ENCODE peak calls at places on chromosomes 11 and 22, in seven cellular contexts. N, K, T, Z, J, X and R are unnamed samples. For H3K4me1, the result is how much of the 10 kb centered on the place peaks cover.

GRCh38 chr22:33896154-33896800 is 24.0 kb downstream of the LARGE1 start:
- DNase-seq in N (no peak), T (no peak), J (no peak), X (no peak), K (no peak), Z (no peak), R (no peak)

GRCh38 chr11:66107600-66108151 is 37.6 kb downstream of the PACS1 start:
- DNase-seq in K (no peak), J (no peak), Z (no peak), T (no peak), X (no peak), N (peak), R (no peak)

GRCh38 chr11:122808494-122808893 is 29.8 kb upstream of the CRTAM start:
- DNase-seq in X (peak), K (peak), Z (no peak), J (no peak), N (peak), T (no peak), R (no peak)

GRCh38 chr11:1946812-1947480 is at the start of gene MRPL23:
- DNase-seq in Z (no peak), T (no peak), X (no peak), J (no peak), N (no peak), K (no peak), R (no peak)

GRCh38 chr11:128926437-128927107 is 16.1 kb downstream of the TP53AIP1 start:
- DNase-seq in T (no peak), N (no peak), J (no peak), K (no peak), Z (no peak), X (no peak), R (no peak)

GRCh38 chr11:93504110-93505095 is 38.8 kb downstream of the SMCO4 start:
- DNase-seq in K (no peak), N (no peak), J (no peak), T (no peak), Z (no peak), X (no peak), R (no peak)

GRCh38 chr11:9895016-9895415 is 231.1 kb downstream of the SWAP70 start:
- DNase-seq in N (no peak), K (peak), T (no peak), J (no peak), Z (no peak), X (peak), R (no peak)

GRCh38 chr11:74702383-74703007 is 28.7 kb downstream of the CHRDL2 start:
- DNase-seq in K (peak), T (peak), Z (peak), X (peak), N (peak), J (peak), R (peak)

GRCh38 chr22:26953380-26953807 is 296.0 kb downstream of the MIAT start:
- DNase-seq in J (peak), Z (no peak), N (no peak), K (no peak), T (peak), X (no peak), R (peak)

GRCh38 chr11:65718531-65718930 is 2.1 kb downstream of the RNASEH2C start:
- DNase-seq in T (no peak), K (no peak), Z (no peak), X (no peak), J (no peak), N (no peak), R (no peak)

GRCh38 chr11:1402776-1403620 is 13.3 kb downstream of the BRSK2 start:
- DNase-seq in J (no peak), X (no peak), N (no peak), T (no peak), Z (no peak), K (no peak), R (no peak)

GRCh38 chr22:41360126-41360525 is 21.6 kb upstream of the TEF start:
- DNase-seq in T (no peak), Z (no peak), N (no peak), K (no peak), X (no peak), J (peak), R (peak)

GRCh38 chr11:121664144-121664543 is 211.4 kb upstream of the SORL1-AS1 start:
- DNase-seq in X (no peak), J (no peak), N (no peak), T (no peak), K (no peak), Z (no peak), R (no peak)

GRCh38 chr22:46767249-46767985 is 5.0 kb downstream of the TBC1D22A start:
- DNase-seq in K (no peak), N (no peak), X (no peak), J (no peak), Z (no peak), T (no peak), R (no peak)

GRCh38 chr11:96013459-96014213 is 89.7 kb upstream of the MTMR2 start:
- DNase-seq in J (peak), Z (no peak), T (no peak), K (no peak), N (no peak), X (no peak), R (peak)

GRCh38 chr11:94424662-94425061 is 23.4 kb upstream of the GPR83 start:
- DNase-seq in N (no peak), T (no peak), J (no peak), K (peak), X (no peak), Z (no peak), R (no peak)

GRCh38 chr22:38298312-38299000 is 18.8 kb downstream of the CSNK1E start:
- DNase-seq in X (peak), Z (no peak), T (no peak), K (peak), N (peak), J (peak), R (peak)

GRCh38 chr11:94732617-94733292 is 35.4 kb upstream of the AMOTL1 start:
- DNase-seq in Z (no peak), N (no peak), X (peak), J (no peak), K (peak), T (no peak), R (no peak)

GRCh38 chr11:58406774-58407173 is at the start of gene OR5B3:
- DNase-seq in J (no peak), T (no peak), N (no peak), K (no peak), X (no peak), Z (no peak), R (no peak)

GRCh38 chr11:59668188-59668949 is 468 bp downstream of the PATL1 start:
- DNase-seq in N (peak), T (peak), X (peak), Z (peak), K (peak), J (peak), R (peak)

GRCh38 chr11:76208829-76209670 is 2.7 kb upstream of the WNT11 start:
- DNase-seq in X (peak), Z (peak), T (peak), N (peak), K (peak), J (peak), R (peak)
- H3K4me1 ChIP-seq in X (half or more), Z (under half), T (under half), N (under half), K (under half), J (under half), R (under half)

GRCh38 chr11:111539426-111540113 is 950 bp upstream of the LAYN start:
- DNase-seq in J (no peak), X (peak), Z (no peak), K (no peak), T (no peak), N (no peak), R (no peak)
- H3K9ac ChIP-seq in J (no peak), X (no peak), Z (no peak), K (peak), T (no peak), N (no peak), R (no peak)

GRCh38 chr11:288328-289144 is at the start of gene PGGHG:
- DNase-seq in Z (no peak), T (peak), X (peak), K (no peak), J (no peak), N (peak), R (peak)
- H3K23ac ChIP-seq in Z (peak), T (no peak), X (peak), K (peak), J (peak), N (no peak), R (no peak)

GRCh38 chr22:20550057-20550817 is 42.8 kb downstream of the MED15 start:
- DNase-seq in K (no peak), T (no peak), N (no peak), J (no peak), X (no peak), Z (no peak), R (no peak)
- H3K4me1 ChIP-seq in K (half or more), T (under half), N (under half), J (under half), X (half or more), Z (under half), R (under half)

GRCh38 chr22:36369004-36369921 is 18.5 kb downstream of the MYH9 start:
- DNase-seq in K (peak), X (peak), J (peak), N (peak), Z (no peak), T (no peak), R (no peak)

GRCh38 chr22:36368359-36368983 is 19.3 kb downstream of the MYH9 start:
- DNase-seq in T (no peak), Z (peak), J (peak), K (peak), X (peak), N (peak), R (peak)

GRCh38 chr22:36366291-36366708 is 21.5 kb downstream of the MYH9 start:
- DNase-seq in K (peak), X (peak), Z (no peak), J (peak), T (no peak), N (no peak), R (no peak)

GRCh38 chr22:36367066-36367465 is 20.7 kb downstream of the MYH9 start:
- DNase-seq in K (no peak), Z (no peak), X (no peak), J (no peak), T (no peak), N (no peak), R (no peak)

GRCh38 chr22:36367479-36367878 is 20.3 kb downstream of the MYH9 start:
- DNase-seq in Z (no peak), J (no peak), X (no peak), T (no peak), K (no peak), N (no peak), R (no peak)
- H3K9ac ChIP-seq in Z (peak), J (peak), X (no peak), T (no peak), K (peak), N (no peak), R (no peak)

GRCh38 chr11:79265756-79266322 is 175.0 kb downstream of the TENM4 start:
- DNase-seq in K (peak), N (peak), X (peak), T (no peak), J (peak), Z (no peak), R (no peak)
- H3K23ac ChIP-seq in K (no peak), N (no peak), X (no peak), T (no peak), J (no peak), Z (no peak), R (no peak)

GRCh38 chr11:75934851-75935250 is 119.8 kb downstream of the UVRAG start:
- DNase-seq in K (no peak), X (no peak), N (no peak), T (no peak), Z (no peak), J (no peak), R (no peak)
- H3K4me1 ChIP-seq in K (under half), X (under half), N (under half), T (under half), Z (under half), J (under half), R (under half)

DNA sequence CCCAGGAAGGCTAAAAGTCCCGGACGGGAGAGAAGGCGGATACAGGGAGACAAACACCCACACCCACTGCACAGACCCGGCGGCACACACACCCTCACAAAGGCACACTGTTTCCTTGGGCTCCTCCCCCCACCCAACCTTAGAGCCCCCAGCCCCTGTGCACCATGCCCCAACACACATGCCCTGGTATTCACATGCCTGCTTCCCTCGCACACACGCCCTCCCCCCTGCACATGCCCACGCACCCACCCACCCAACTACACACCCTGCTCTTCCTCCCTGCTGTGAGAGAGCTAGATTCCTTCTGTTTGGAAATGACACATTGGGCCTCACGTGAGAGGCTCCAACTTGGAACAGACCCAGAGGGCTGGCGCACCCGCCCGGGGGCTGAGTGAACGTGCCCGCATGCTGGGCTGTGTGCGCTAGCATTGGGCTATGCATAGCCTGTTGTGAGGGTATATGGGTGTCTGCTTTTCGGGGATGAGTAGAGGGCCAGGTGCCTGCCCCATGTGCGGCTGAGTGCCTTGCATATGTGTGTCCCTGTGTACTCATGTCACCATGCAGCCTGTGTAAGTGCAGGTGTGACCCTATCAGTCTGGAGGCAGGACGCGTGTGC is 518 bp upstream of the CHRM1 start:
- DNase-seq in K (peak), T (no peak), N (peak), X (no peak), Z (no peak), J (no peak), R (no peak)
- H3K9ac ChIP-seq in K (no peak), T (no peak), N (no peak), X (no peak), Z (no peak), J (no peak), R (no peak)